ENCODE peak calls at places on chromosomes 5 and 9, in seven cellular contexts. U, H, I, G, F, Y and L are unnamed samples.

GRCh38 chr9:76571288-76572204 is 112.6 kb downstream of the GCNT1 start:
- DNase-seq in Y (no peak), H (no peak), F (no peak), I (no peak), U (no peak), G (no peak), L (no peak)

GRCh38 chr5:107129051-107129450 is 541.7 kb downstream of the EFNA5 start:
- DNase-seq in G (no peak), U (peak), Y (no peak), I (no peak), F (no peak), H (no peak), L (no peak)

GRCh38 chr5:133523921-133524320 is 88.4 kb downstream of the FSTL4 start:
- DNase-seq in U (no peak), H (no peak), G (no peak), Y (no peak), I (no peak), F (no peak), L (no peak)

GRCh38 chr9:89440548-89440947 is 57.4 kb downstream of the SEMA4D start:
- DNase-seq in F (no peak), G (no peak), I (no peak), H (no peak), Y (peak), U (no peak), L (no peak)

GRCh38 chr5:33936004-33936380 is 194 bp upstream of the RXFP3 start:
- DNase-seq in U (peak), I (no peak), G (peak), F (peak), Y (no peak), H (peak), L (peak)

GRCh38 chr5:151155777-151156731 is 1.5 kb downstream of the ANXA6 start:
- DNase-seq in U (peak), I (no peak), H (no peak), F (peak), G (no peak), Y (no peak), L (peak)

GRCh38 chr9:93588641-93589609 is 12.5 kb downstream of the PHF2 start:
- DNase-seq in Y (no peak), G (no peak), F (peak), I (no peak), H (no peak), U (peak), L (no peak)

GRCh38 chr9:77435688-77436087 is 212.4 kb downstream of the GNA14 start:
- DNase-seq in Y (no peak), H (no peak), F (no peak), I (no peak), G (no peak), U (peak), L (peak)

GRCh38 chr5:8060235-8061139 is 191.5 kb downstream of the MTRR start:
- DNase-seq in G (no peak), F (no peak), U (no peak), Y (no peak), I (no peak), H (no peak), L (no peak)

GRCh38 chr5:88188458-88189132 is 80.0 kb downstream of the TMEM161B start:
- DNase-seq in H (no peak), F (no peak), I (no peak), G (no peak), U (no peak), Y (no peak), L (peak)

GRCh38 chr5:84861306-84861705 is 476.6 kb upstream of the EDIL3 start:
- DNase-seq in H (no peak), Y (no peak), F (no peak), G (no peak), I (no peak), U (peak), L (no peak)

GRCh38 chr9:115213777-115214428 is 95.9 kb upstream of the TNC start:
- DNase-seq in Y (peak), G (no peak), H (no peak), I (no peak), U (peak), F (peak), L (peak)

GRCh38 chr5:137491121-137491520 is 8.0 kb downstream of the SPOCK1 start:
- DNase-seq in G (no peak), Y (no peak), U (peak), H (no peak), I (no peak), F (no peak), L (no peak)

GRCh38 chr5:180128671-180129261 is 57.2 kb upstream of the RNF130 start:
- DNase-seq in F (no peak), U (no peak), G (no peak), H (no peak), I (no peak), Y (no peak), L (no peak)

GRCh38 chr5:178602752-178603151 is 12.6 kb upstream of the COL23A1 start:
- DNase-seq in F (peak), Y (no peak), H (no peak), G (no peak), I (no peak), U (peak), L (no peak)

GRCh38 chr5:154642499-154643245 is 112.5 kb upstream of the LARP1 start:
- DNase-seq in I (no peak), H (no peak), U (peak), G (no peak), Y (no peak), F (peak), L (peak)

GRCh38 chr9:38141751-38142150 is 72.7 kb upstream of the SHB start:
- DNase-seq in I (no peak), G (no peak), F (peak), Y (no peak), H (no peak), U (peak), L (no peak)

GRCh38 chr5:39177629-39177959 is 41.8 kb downstream of the FYB1 start:
- DNase-seq in F (no peak), I (no peak), G (no peak), U (no peak), H (no peak), Y (no peak), L (no peak)

GRCh38 chr5:126513703-126514102 is 81.3 kb downstream of the ALDH7A1 start:
- DNase-seq in U (peak), F (no peak), Y (no peak), I (no peak), H (no peak), G (no peak), L (no peak)
- H2BK120ac ChIP-seq in U (peak), F (no peak), Y (no peak), I (no peak), H (no peak), G (no peak), L (no peak)

DNA sequence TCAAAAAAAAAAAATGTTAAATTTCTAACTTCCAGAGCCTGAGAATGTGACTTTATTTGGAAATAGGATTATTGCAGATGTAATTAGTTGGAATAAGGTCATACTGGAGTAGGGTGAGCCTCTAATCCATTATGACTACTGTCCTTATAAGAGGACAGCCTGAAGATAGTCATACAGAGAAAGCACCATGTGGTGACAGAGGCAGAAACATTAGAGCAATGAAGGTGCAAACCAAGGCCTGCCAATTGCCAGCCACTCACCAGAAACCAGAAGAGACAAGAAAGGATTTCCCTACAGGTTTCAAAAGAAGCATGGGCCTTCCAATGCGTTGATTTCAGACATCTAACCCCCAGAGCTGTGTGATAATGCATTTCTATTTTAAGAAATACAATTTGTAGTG is 659.2 kb upstream of the CHD1 start:
- DNase-seq in G (no peak), Y (no peak), H (no peak), I (no peak), U (no peak), F (no peak), L (no peak)
- H2BK120ac ChIP-seq in G (no peak), Y (no peak), H (no peak), I (no peak), U (no peak), F (no peak), L (no peak)

GRCh38 chr5:65981969-65982368 is 55.6 kb downstream of the ERBIN start:
- DNase-seq in I (no peak), H (no peak), Y (no peak), U (no peak), F (no peak), G (no peak), L (peak)
- H2BK120ac ChIP-seq in I (no peak), H (no peak), Y (no peak), U (no peak), F (no peak), G (no peak), L (no peak)

GRCh38 chr5:64592942-64593341 is 87.1 kb downstream of the RGS7BP start:
- DNase-seq in F (no peak), U (no peak), Y (no peak), I (no peak), H (no peak), G (no peak), L (no peak)

GRCh38 chr5:64599226-64599625 is 91.1 kb upstream of the SHISAL2B start:
- DNase-seq in H (no peak), G (no peak), F (no peak), I (no peak), Y (no peak), U (no peak), L (no peak)

GRCh38 chr5:64594025-64594424 is 88.2 kb downstream of the RGS7BP start:
- DNase-seq in F (no peak), Y (no peak), U (no peak), G (no peak), H (no peak), I (no peak), L (no peak)

GRCh38 chr5:64594601-64595518 is 89.0 kb downstream of the RGS7BP start:
- DNase-seq in G (peak), H (peak), I (no peak), F (peak), Y (no peak), U (no peak), L (peak)

DNA sequence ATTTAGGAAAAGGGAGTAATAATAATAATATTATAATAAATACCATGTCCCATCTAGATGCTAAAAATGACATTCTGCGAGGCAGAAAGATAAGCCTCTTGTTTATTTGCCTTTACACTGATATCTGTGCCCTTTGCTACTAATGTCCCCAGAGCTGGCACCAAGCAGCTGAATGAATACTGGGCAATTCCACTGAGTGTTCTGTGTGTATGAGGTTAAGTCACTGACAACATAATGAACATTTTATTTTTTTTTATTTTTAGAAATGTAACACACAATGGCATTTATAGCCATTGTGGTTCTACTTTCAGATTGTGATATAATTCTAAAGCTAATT is 89.7 kb downstream of the RGS7BP start:
- DNase-seq in F (no peak), G (no peak), I (no peak), Y (no peak), H (no peak), U (no peak), L (no peak)
- H2BK120ac ChIP-seq in F (no peak), G (no peak), I (no peak), Y (no peak), H (no peak), U (no peak), L (no peak)

DNA sequence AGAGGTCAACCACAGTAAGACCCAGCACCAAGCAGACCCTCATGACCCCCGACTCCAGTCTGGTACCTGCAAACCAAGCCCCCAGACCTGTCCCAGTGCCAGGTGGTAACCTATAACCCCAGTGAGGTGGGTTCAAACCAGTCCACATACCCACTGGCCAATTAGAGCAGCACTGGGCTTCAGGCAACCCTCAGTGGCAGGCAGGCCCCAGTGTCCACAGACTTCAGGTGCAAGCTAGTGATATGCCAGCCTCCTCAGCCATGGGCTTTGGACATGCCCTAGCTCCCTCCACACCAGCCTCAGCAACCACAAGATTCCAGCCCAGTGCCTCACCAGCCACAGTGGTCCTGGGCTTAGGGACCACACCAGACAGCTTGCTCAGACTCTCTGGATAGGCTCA is 276.6 kb downstream of the DTWD2 start:
- DNase-seq in H (no peak), G (no peak), Y (no peak), U (no peak), F (no peak), I (no peak), L (no peak)
- H2BK120ac ChIP-seq in H (no peak), G (no peak), Y (no peak), U (no peak), F (no peak), I (no peak), L (no peak)

DNA sequence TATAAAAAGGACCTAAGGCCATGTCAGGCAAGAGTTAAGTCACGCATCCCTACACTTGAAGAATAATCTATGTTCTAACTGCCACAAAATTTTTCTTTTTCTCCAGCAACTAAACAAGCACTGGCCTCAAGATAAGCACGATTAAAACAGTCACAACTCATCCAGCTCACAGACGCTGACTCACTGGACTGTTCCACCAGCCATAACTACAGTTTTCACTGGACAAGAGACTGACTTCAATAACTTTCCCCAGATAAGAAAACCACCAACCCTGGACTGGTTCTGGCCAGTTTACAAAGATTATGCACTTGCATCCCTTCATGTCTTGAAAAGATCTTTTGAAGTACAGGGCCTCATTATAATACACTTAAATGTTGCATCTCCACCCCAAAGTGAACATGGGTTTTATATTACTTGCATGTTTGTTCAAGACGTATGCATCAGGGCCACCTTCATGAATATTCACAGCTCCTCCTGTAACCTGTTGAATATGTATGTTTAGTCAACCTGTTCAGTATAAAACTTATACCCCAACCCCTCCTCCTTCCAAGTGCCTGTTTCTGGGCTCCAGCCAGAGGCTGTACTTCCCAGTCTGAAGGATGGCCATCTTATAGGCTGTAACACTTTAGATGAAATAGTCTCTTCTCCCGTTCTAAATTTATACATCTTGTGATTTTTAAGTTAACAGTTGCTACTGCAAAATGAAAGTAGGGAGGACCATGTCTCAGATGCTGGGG is 129.3 kb upstream of the EPB41L4A start:
- DNase-seq in F (peak), Y (peak), I (no peak), U (peak), H (no peak), G (no peak), L (no peak)
- H2BK120ac ChIP-seq in F (no peak), Y (no peak), I (no peak), U (no peak), H (no peak), G (no peak), L (no peak)

DNA sequence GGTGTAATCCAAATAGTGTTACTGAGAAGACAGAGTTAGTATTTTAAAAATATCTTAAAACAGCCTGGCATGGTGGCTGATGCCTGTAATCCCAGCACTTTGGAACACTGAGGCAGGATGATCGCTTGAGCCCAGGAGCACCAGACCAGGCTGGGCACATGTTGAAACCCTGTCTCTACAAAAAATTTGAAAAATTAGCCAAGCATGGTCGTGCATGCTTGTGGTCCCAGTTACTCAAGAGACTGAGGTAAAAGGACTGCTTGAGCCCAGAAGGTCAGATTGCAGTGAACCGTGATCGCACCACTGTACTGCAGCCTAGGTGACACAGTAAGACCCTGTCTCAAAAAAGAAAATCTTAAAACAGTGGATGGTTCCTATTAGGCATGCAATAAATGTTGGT is 12.4 kb downstream of the IFNA1 start:
- DNase-seq in H (no peak), F (no peak), G (no peak), Y (peak), U (no peak), I (no peak), L (no peak)
- H2BK120ac ChIP-seq in H (no peak), F (no peak), G (no peak), Y (no peak), U (no peak), I (no peak), L (no peak)

GRCh38 chr9:98341157-98342102 is 86.0 kb upstream of the TBC1D2 start:
- DNase-seq in U (no peak), H (no peak), I (no peak), F (no peak), Y (no peak), G (no peak), L (no peak)
- H2BK120ac ChIP-seq in U (no peak), H (no peak), I (no peak), F (no peak), Y (no peak), G (no peak), L (no peak)

DNA sequence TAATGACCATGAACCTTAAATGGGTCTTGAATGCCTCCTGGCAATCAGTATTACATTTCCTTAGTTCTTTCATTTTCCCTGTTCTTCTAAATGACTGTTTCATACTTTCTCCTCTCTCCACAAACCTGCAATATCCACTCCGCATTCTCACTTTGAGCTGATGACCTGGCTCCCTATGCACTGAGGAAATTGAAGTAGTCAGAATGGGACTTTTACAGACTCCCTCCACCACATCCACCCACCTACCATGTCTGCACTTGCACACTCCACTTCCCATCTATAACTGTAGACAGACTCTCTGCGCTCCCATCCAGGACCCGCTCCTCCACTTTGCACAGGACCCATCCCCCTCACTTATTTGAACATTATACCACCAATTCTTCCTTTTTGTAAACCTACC is 36.2 kb upstream of the GZMA start:
- DNase-seq in I (no peak), F (no peak), U (no peak), H (no peak), Y (no peak), G (no peak), L (no peak)
- H2BK120ac ChIP-seq in I (no peak), F (no peak), U (no peak), H (no peak), Y (no peak), G (no peak), L (no peak)